ENCODE peak calls at places on chromosomes 1 and 21, in four cellular contexts. One of them, this sample, is unnamed.

GRCh38 chr1:15215116-15215515 is 31.9 kb upstream of the FHAD1 start:
- DNase-seq in WTC11: no peak
- DNase-seq in GM13976: no peak
- DNase-seq in activated B cell treated with CpG ODN at 0.5 μM for 24 hours: no peak
- DNase-seq in this sample: no peak

GRCh38 chr1:230713915-230714764 is at the start of gene AGT:
- DNase-seq in WTC11: no peak
- DNase-seq in activated B cell treated with CpG ODN at 0.5 μM for 24 hours: no peak
- DNase-seq in GM13976: no peak
- DNase-seq in this sample: no peak

GRCh38 chr21:27076035-27076434 is 109.1 kb upstream of the ADAMTS5 start:
- DNase-seq in activated B cell treated with CpG ODN at 0.5 μM for 24 hours: no peak
- DNase-seq in GM13976: no peak
- DNase-seq in WTC11: no peak
- DNase-seq in this sample: no peak

GRCh38 chr1:240117202-240117769 is 25.6 kb downstream of the FMN2 start:
- DNase-seq in WTC11: no peak
- DNase-seq in GM13976: no peak
- DNase-seq in activated B cell treated with CpG ODN at 0.5 μM for 24 hours: no peak
- DNase-seq in this sample: no peak

GRCh38 chr1:228410671-228411070 is 4.0 kb upstream of the TRIM11 start:
- DNase-seq in activated B cell treated with CpG ODN at 0.5 μM for 24 hours: no peak
- DNase-seq in WTC11: no peak
- DNase-seq in GM13976: no peak
- DNase-seq in this sample: no peak

GRCh38 chr1:20588634-20589225 is at the start of gene CDA:
- DNase-seq in WTC11: peak
- DNase-seq in GM13976: no peak
- DNase-seq in activated B cell treated with CpG ODN at 0.5 μM for 24 hours: no peak
- DNase-seq in this sample: no peak

GRCh38 chr1:29324771-29325351 is 88.5 kb downstream of the PTPRU start:
- DNase-seq in GM13976: no peak
- DNase-seq in activated B cell treated with CpG ODN at 0.5 μM for 24 hours: no peak
- DNase-seq in WTC11: peak
- DNase-seq in this sample: no peak

GRCh38 chr1:201054030-201054635 is 30.6 kb upstream of the KIF21B start:
- DNase-seq in GM13976: no peak
- DNase-seq in activated B cell treated with CpG ODN at 0.5 μM for 24 hours: no peak
- DNase-seq in WTC11: no peak
- DNase-seq in this sample: no peak

GRCh38 chr1:22825790-22826189 is 115.2 kb downstream of the EPHB2 start:
- DNase-seq in WTC11: no peak
- DNase-seq in activated B cell treated with CpG ODN at 0.5 μM for 24 hours: no peak
- DNase-seq in GM13976: no peak
- DNase-seq in this sample: no peak

GRCh38 chr1:244955661-244956060 is 91.3 kb upstream of the HNRNPU start:
- DNase-seq in activated B cell treated with CpG ODN at 0.5 μM for 24 hours: no peak
- DNase-seq in WTC11: no peak
- DNase-seq in GM13976: no peak
- DNase-seq in this sample: no peak

GRCh38 chr1:218408135-218408534 is 63.0 kb downstream of the TGFB2 start:
- DNase-seq in activated B cell treated with CpG ODN at 0.5 μM for 24 hours: no peak
- DNase-seq in WTC11: no peak
- DNase-seq in GM13976: no peak
- DNase-seq in this sample: no peak

GRCh38 chr1:42334240-42335049 is 590 bp downstream of the FOXJ3 start:
- DNase-seq in GM13976: peak
- DNase-seq in activated B cell treated with CpG ODN at 0.5 μM for 24 hours: no peak
- DNase-seq in WTC11: peak
- DNase-seq in this sample: no peak

GRCh38 chr1:218164111-218164929 is 120.8 kb upstream of the RRP15 start:
- DNase-seq in activated B cell treated with CpG ODN at 0.5 μM for 24 hours: no peak
- DNase-seq in WTC11: peak
- DNase-seq in GM13976: peak
- DNase-seq in this sample: no peak

GRCh38 chr1:77975386-77975785 is 3.5 kb downstream of the FUBP1 start:
- DNase-seq in WTC11: no peak
- DNase-seq in activated B cell treated with CpG ODN at 0.5 μM for 24 hours: no peak
- DNase-seq in GM13976: peak
- DNase-seq in this sample: no peak

GRCh38 chr1:162136760-162137537 is 67.5 kb downstream of the NOS1AP start:
- DNase-seq in GM13976: no peak
- DNase-seq in activated B cell treated with CpG ODN at 0.5 μM for 24 hours: no peak
- DNase-seq in WTC11: no peak
- DNase-seq in this sample: no peak

GRCh38 chr1:99645699-99646531 is at the start of gene PALMD:
- DNase-seq in WTC11: peak
- DNase-seq in activated B cell treated with CpG ODN at 0.5 μM for 24 hours: no peak
- DNase-seq in GM13976: no peak
- DNase-seq in this sample: no peak

GRCh38 chr1:182193908-182194550 is 132.5 kb upstream of the ZNF648 start:
- DNase-seq in WTC11: no peak
- DNase-seq in activated B cell treated with CpG ODN at 0.5 μM for 24 hours: no peak
- DNase-seq in GM13976: no peak
- DNase-seq in this sample: no peak

GRCh38 chr1:11521605-11522399 is 42.8 kb downstream of the DISP3 start:
- DNase-seq in WTC11: peak
- DNase-seq in activated B cell treated with CpG ODN at 0.5 μM for 24 hours: peak
- DNase-seq in GM13976: no peak
- DNase-seq in this sample: no peak

GRCh38 chr1:198030682-198031081 is 113.5 kb downstream of the LHX9 start:
- DNase-seq in GM13976: no peak
- DNase-seq in activated B cell treated with CpG ODN at 0.5 μM for 24 hours: no peak
- DNase-seq in WTC11: no peak
- DNase-seq in this sample: no peak

GRCh38 chr1:47371016-47371517 is 37.5 kb downstream of the CMPK1 start:
- DNase-seq in activated B cell treated with CpG ODN at 0.5 μM for 24 hours: no peak
- DNase-seq in GM13976: no peak
- DNase-seq in WTC11: no peak
- DNase-seq in this sample: no peak

GRCh38 chr1:244653439-244654283 is 735 bp downstream of the DESI2 start:
- DNase-seq in activated B cell treated with CpG ODN at 0.5 μM for 24 hours: no peak
- DNase-seq in GM13976: no peak
- DNase-seq in WTC11: peak
- DNase-seq in this sample: no peak

GRCh38 chr1:212485895-212486590 is 53.3 kb downstream of the NENF start:
- DNase-seq in GM13976: no peak
- DNase-seq in activated B cell treated with CpG ODN at 0.5 μM for 24 hours: no peak
- DNase-seq in WTC11: peak
- DNase-seq in this sample: peak

GRCh38 chr1:231632119-231632518 is 5.5 kb downstream of the DISC1 start:
- DNase-seq in activated B cell treated with CpG ODN at 0.5 μM for 24 hours: no peak
- DNase-seq in GM13976: no peak
- DNase-seq in WTC11: no peak
- DNase-seq in this sample: no peak

GRCh38 chr1:90045853-90046563 is 51.1 kb downstream of the ZNF326 start:
- DNase-seq in WTC11: peak
- DNase-seq in GM13976: no peak
- DNase-seq in activated B cell treated with CpG ODN at 0.5 μM for 24 hours: no peak
- DNase-seq in this sample: no peak

GRCh38 chr1:13992489-13993285 is 292.7 kb downstream of the PRDM2 start:
- DNase-seq in WTC11: no peak
- DNase-seq in activated B cell treated with CpG ODN at 0.5 μM for 24 hours: no peak
- DNase-seq in GM13976: no peak
- DNase-seq in this sample: no peak

GRCh38 chr1:32848354-32849063 is 22.2 kb downstream of the FNDC5 start:
- DNase-seq in GM13976: peak
- DNase-seq in activated B cell treated with CpG ODN at 0.5 μM for 24 hours: no peak
- DNase-seq in WTC11: no peak
- DNase-seq in this sample: no peak

GRCh38 chr1:68338107-68338506 is 105.8 kb upstream of the WLS start:
- DNase-seq in WTC11: no peak
- DNase-seq in GM13976: no peak
- DNase-seq in activated B cell treated with CpG ODN at 0.5 μM for 24 hours: no peak
- DNase-seq in this sample: no peak

GRCh38 chr1:180167021-180167701 is 12.5 kb downstream of the QSOX1 start:
- DNase-seq in GM13976: no peak
- DNase-seq in WTC11: no peak
- DNase-seq in activated B cell treated with CpG ODN at 0.5 μM for 24 hours: no peak
- DNase-seq in this sample: no peak

GRCh38 chr21:23936224-23936623 is 1671.1 kb downstream of the MRPL39 start:
- DNase-seq in WTC11: peak
- DNase-seq in activated B cell treated with CpG ODN at 0.5 μM for 24 hours: no peak
- DNase-seq in GM13976: peak
- DNase-seq in this sample: no peak

DNA sequence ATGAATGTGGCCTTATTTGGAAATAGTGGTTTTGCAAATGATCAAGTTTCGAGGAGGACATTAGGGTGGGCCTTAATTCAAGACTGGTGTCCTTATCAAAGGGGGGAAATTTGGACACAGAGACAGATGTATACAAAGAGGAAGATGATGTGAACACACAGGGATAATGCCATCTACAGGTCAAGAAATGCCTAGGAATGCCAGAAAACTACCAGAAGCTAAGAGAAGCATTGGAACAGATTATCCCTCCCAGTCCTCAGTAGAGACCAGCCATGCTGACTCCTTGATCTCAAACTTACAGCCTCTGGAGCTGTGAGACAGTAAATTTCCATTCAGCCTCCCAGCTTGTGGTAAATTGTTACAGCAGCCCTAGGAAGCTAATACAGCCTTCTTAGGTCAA is 151.4 kb downstream of the PTGER3 start:
- DNase-seq in GM13976: no peak
- DNase-seq in activated B cell treated with CpG ODN at 0.5 μM for 24 hours: no peak
- DNase-seq in WTC11: no peak
- DNase-seq in this sample: no peak
- TF ChIP-seq CTCF in GM13976: no peak
- TF ChIP-seq CTCF in activated B cell treated with CpG ODN at 0.5 μM for 24 hours: no peak
- TF ChIP-seq CTCF in WTC11: no peak
- TF ChIP-seq CTCF in this sample: no peak

DNA sequence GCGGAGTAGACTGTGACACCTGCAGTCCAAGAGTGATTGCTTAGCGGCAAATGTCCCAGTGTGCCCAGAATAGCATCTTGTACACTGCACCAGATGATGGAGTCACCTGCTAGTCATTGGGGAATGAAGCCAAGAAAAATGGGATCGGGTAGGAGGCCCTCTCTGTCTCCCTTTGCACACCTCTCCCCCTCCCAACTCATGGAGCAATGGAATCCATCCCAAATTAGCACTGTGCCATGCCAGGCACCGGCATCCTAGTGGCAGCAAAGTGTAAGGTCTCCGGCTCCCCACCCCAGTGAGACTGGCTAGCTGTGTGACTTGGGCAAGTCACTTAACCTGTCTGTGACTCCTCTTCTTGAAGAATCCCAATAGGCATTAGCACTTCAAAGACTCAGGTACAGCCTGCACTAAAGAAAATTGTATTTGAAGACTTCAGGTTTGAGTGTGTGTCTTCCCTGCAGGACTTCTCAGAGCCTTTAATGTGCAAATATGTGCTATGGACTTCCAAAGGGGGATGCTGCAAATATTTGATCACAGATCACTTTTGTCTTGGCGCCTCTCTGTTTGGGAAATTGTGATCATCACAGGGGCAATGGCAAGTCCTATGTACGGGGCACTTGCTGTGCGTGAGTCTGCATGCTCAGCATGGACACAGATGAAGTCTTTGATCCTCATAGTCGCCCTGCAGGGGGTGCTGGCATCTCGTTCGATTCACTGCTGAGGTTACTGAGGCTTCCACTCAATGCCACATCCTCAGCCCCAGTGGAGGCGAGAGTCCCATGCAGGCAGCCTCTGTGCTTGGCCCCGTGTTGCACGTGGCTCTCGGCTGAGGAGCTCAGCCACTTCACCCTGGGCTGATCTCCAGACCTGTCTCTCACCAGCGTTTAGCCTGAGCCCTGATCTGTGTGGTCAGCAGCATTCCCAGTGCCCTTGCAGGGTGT is 272.9 kb upstream of the C1orf174 start:
- DNase-seq in GM13976: peak
- DNase-seq in WTC11: no peak
- DNase-seq in activated B cell treated with CpG ODN at 0.5 μM for 24 hours: no peak
- DNase-seq in this sample: no peak
- TF ChIP-seq CTCF in GM13976: no peak
- TF ChIP-seq CTCF in WTC11: no peak
- TF ChIP-seq CTCF in activated B cell treated with CpG ODN at 0.5 μM for 24 hours: no peak
- TF ChIP-seq CTCF in this sample: no peak

GRCh38 chr1:205211839-205212241 is 338 bp upstream of the DSTYK start:
- DNase-seq in activated B cell treated with CpG ODN at 0.5 μM for 24 hours: no peak
- DNase-seq in GM13976: no peak
- DNase-seq in WTC11: no peak
- DNase-seq in this sample: no peak

GRCh38 chr1:205214756-205215155 is 3.3 kb upstream of the DSTYK start:
- DNase-seq in GM13976: no peak
- DNase-seq in WTC11: no peak
- DNase-seq in activated B cell treated with CpG ODN at 0.5 μM for 24 hours: no peak
- DNase-seq in this sample: no peak

GRCh38 chr1:205208805-205209204 is 2.7 kb downstream of the DSTYK start:
- DNase-seq in GM13976: no peak
- DNase-seq in activated B cell treated with CpG ODN at 0.5 μM for 24 hours: no peak
- DNase-seq in WTC11: no peak
- DNase-seq in this sample: no peak

GRCh38 chr1:205216588-205216987 is 5.1 kb upstream of the DSTYK start:
- DNase-seq in WTC11: no peak
- DNase-seq in activated B cell treated with CpG ODN at 0.5 μM for 24 hours: no peak
- DNase-seq in GM13976: no peak
- DNase-seq in this sample: no peak

DNA sequence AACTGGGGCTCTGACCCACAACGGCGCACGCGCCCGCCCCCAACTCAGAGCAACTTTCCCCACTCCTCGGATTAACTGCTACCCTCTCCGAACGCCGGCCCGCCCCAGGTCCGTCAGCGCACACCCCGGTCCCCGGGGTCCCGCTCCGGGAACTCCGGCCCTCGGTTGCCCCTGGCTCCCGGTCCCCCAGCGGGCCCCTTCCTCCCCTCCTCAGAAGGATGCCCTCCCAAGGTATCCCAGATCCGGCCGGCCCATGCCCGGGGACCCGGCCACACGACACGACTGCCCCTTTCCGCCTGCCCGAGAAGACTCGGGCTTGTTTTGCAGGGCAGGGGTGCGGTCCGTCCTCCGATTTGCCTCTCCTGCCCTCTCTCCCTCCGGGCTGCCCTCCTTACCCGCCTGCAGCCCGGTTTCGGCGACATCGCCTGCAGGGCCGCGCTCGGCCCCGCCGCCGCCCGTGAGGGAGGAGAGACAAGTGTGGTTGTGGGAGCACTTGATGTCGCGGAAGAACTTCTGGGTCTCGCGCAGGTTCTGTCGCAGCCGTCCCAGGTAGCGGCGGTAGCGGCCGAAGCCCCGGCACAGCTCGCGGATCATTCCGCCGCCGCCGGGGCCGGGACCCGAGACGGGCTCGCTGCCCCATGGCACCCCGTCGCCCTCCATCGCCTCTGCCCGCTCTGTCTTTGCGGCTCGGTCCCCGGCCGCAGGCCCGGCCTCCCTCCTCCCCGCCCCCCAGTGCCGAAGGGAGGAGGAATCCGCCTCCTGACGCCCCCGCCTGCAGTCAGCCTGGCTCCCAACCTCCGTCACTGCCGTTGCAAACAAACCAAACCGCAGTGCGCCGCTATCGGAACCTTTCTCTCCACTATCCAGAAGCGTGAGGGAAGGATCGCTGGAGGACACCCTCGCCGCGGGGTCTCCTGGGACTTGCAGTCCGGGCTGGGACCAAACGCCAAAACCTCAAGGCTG is at the start of gene DSTYK:
- DNase-seq in GM13976: peak
- DNase-seq in WTC11: peak
- DNase-seq in activated B cell treated with CpG ODN at 0.5 μM for 24 hours: peak
- DNase-seq in this sample: peak
- TF ChIP-seq CTCF in GM13976: no peak
- TF ChIP-seq CTCF in WTC11: no peak
- TF ChIP-seq CTCF in activated B cell treated with CpG ODN at 0.5 μM for 24 hours: no peak
- TF ChIP-seq CTCF in this sample: no peak

GRCh38 chr1:156095906-156096508 is 13.7 kb upstream of the MEX3A start:
- DNase-seq in WTC11: no peak
- DNase-seq in GM13976: no peak
- DNase-seq in activated B cell treated with CpG ODN at 0.5 μM for 24 hours: no peak
- DNase-seq in this sample: no peak
- TF ChIP-seq CTCF in WTC11: no peak
- TF ChIP-seq CTCF in GM13976: no peak
- TF ChIP-seq CTCF in activated B cell treated with CpG ODN at 0.5 μM for 24 hours: no peak
- TF ChIP-seq CTCF in this sample: no peak

This sample was measured in omental fat pad.